ENCODE peak calls at places on chromosomes 16 and 17, in nine cellular contexts. W, Z, K, X, V, N, E, M and O are unnamed samples.

GRCh38 chr17:45226620-45227019 is 4.9 kb downstream of the FMNL1 start:
- DNase-seq in W (no peak), Z (no peak), K (no peak), X (no peak), V (no peak), N (no peak), E (no peak), M (no peak), O (no peak)

GRCh38 chr17:54559883-54560282 is 340.8 kb upstream of the TOM1L1 start:
- DNase-seq in W (no peak), Z (no peak), K (no peak), X (no peak), V (no peak), N (no peak), E (no peak), M (no peak), O (no peak)

GRCh38 chr16:1002399-1003161 is 21.0 kb downstream of the SOX8 start:
- DNase-seq in W (peak), Z (no peak), K (peak), X (no peak), V (no peak), N (no peak), E (peak), M (no peak), O (no peak)

GRCh38 chr16:29824589-29825144 is 4.4 kb downstream of the MVP start:
- DNase-seq in W (peak), Z (no peak), K (no peak), X (no peak), V (no peak), N (no peak), E (no peak), M (no peak), O (no peak)

GRCh38 chr17:36851230-36851629 is 86.0 kb upstream of the LHX1 start:
- DNase-seq in W (peak), Z (no peak), K (no peak), X (no peak), V (no peak), N (no peak), E (no peak), M (no peak), O (peak)

GRCh38 chr17:27593232-27593856 is 37.6 kb upstream of the LGALS9 start:
- DNase-seq in W (no peak), Z (no peak), K (no peak), X (no peak), V (no peak), N (no peak), E (no peak), M (no peak), O (no peak)

GRCh38 chr17:61488878-61489718 is 36.9 kb downstream of the TBX4 start:
- DNase-seq in W (peak), Z (no peak), K (peak), X (no peak), V (no peak), N (no peak), E (peak), M (no peak), O (peak)

GRCh38 chr17:72118588-72119279 is 2.1 kb upstream of the SOX9 start:
- DNase-seq in W (peak), Z (peak), K (peak), X (no peak), V (no peak), N (peak), E (peak), M (peak), O (no peak)

GRCh38 chr16:79437764-79438728 is 162.5 kb downstream of the MAF start:
- DNase-seq in W (no peak), Z (peak), K (peak), X (no peak), V (no peak), N (no peak), E (peak), M (no peak), O (no peak)

GRCh38 chr17:38893612-38894011 is 23.8 kb downstream of the LASP1 start:
- DNase-seq in W (no peak), Z (peak), K (no peak), X (no peak), V (no peak), N (no peak), E (peak), M (no peak), O (no peak)

GRCh38 chr17:55756689-55757088 is 5.8 kb downstream of the PCTP start:
- DNase-seq in W (no peak), Z (no peak), K (no peak), X (no peak), V (no peak), N (no peak), E (no peak), M (no peak), O (no peak)

GRCh38 chr17:71494456-71494855 is 626.4 kb upstream of the SOX9 start:
- DNase-seq in W (no peak), Z (no peak), K (no peak), X (no peak), V (no peak), N (no peak), E (no peak), M (no peak), O (no peak)

DNA sequence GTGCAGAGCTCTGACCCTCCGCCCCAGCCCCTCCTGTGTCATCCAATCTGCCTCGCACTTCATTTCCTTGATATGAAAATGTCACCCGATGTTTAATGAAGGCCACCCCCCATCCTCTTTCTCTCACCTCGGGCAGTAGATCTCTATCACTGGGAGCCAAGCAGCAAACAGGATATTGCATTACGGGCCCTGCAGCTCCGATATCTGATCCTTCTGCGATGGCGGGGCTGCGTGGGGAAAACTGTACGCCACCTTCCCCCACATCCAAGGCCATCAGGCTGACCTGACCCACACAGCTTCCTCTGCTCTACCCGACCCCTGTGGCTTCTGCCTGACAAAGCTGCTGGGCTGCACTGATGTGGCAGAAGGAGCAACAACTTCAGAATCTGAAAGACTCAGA is 75.0 kb downstream of the DYNLRB2 start:
- DNase-seq in W (no peak), Z (no peak), K (peak), X (peak), V (no peak), N (no peak), E (no peak), M (peak), O (no peak)
- H3K27ac ChIP-seq in W (no peak), Z (no peak), K (no peak), X (no peak), V (no peak), N (no peak), E (no peak), M (no peak), O (no peak)

GRCh38 chr17:79988163-79988971 is 47.3 kb downstream of the TBC1D16 start:
- DNase-seq in W (peak), Z (no peak), K (no peak), X (no peak), V (no peak), N (peak), E (no peak), M (no peak), O (no peak)

GRCh38 chr17:79990704-79991103 is 45.0 kb downstream of the TBC1D16 start:
- DNase-seq in W (no peak), Z (no peak), K (no peak), X (no peak), V (no peak), N (no peak), E (no peak), M (no peak), O (no peak)

GRCh38 chr17:79990051-79990592 is 45.5 kb downstream of the TBC1D16 start:
- DNase-seq in W (no peak), Z (no peak), K (no peak), X (no peak), V (no peak), N (no peak), E (no peak), M (no peak), O (no peak)

GRCh38 chr17:79987890-79988162 is 47.8 kb downstream of the TBC1D16 start:
- DNase-seq in W (no peak), Z (no peak), K (no peak), X (no peak), V (no peak), N (no peak), E (no peak), M (no peak), O (no peak)

GRCh38 chr17:79989106-79989835 is 46.4 kb downstream of the TBC1D16 start:
- DNase-seq in W (no peak), Z (no peak), K (no peak), X (no peak), V (no peak), N (peak), E (no peak), M (no peak), O (no peak)
- H3K27ac ChIP-seq in W (peak), Z (no peak), K (no peak), X (no peak), V (no peak), N (no peak), E (peak), M (no peak), O (no peak)

GRCh38 chr16:73054732-73055481 is 7.0 kb upstream of the ZFHX3 start:
- DNase-seq in W (peak), Z (no peak), K (peak), X (no peak), V (peak), N (peak), E (no peak), M (no peak), O (peak)
- H3K27ac ChIP-seq in W (peak), Z (no peak), K (peak), X (peak), V (no peak), N (peak), E (peak), M (peak), O (peak)

GRCh38 chr16:17343729-17344128 is 127.0 kb downstream of the XYLT1 start:
- DNase-seq in W (no peak), Z (no peak), K (no peak), X (no peak), V (no peak), N (peak), E (no peak), M (no peak), O (no peak)

GRCh38 chr16:17346774-17347569 is 123.8 kb downstream of the XYLT1 start:
- DNase-seq in W (no peak), Z (no peak), K (no peak), X (no peak), V (no peak), N (no peak), E (no peak), M (peak), O (no peak)

GRCh38 chr16:17346441-17346773 is 124.4 kb downstream of the XYLT1 start:
- DNase-seq in W (no peak), Z (no peak), K (no peak), X (no peak), V (no peak), N (no peak), E (no peak), M (peak), O (no peak)

GRCh38 chr16:17343028-17343427 is 127.7 kb downstream of the XYLT1 start:
- DNase-seq in W (no peak), Z (no peak), K (no peak), X (no peak), V (peak), N (no peak), E (peak), M (peak), O (no peak)

GRCh38 chr16:17345043-17345442 is 125.7 kb downstream of the XYLT1 start:
- DNase-seq in W (no peak), Z (no peak), K (no peak), X (peak), V (no peak), N (peak), E (peak), M (peak), O (no peak)
- H3K27ac ChIP-seq in W (no peak), Z (no peak), K (no peak), X (peak), V (no peak), N (peak), E (no peak), M (peak), O (no peak)

GRCh38 chr17:6508026-6508425 is 48.3 kb downstream of the PITPNM3 start:
- DNase-seq in W (no peak), Z (no peak), K (peak), X (no peak), V (no peak), N (no peak), E (no peak), M (peak), O (no peak)

GRCh38 chr17:6508519-6509294 is 47.6 kb downstream of the PITPNM3 start:
- DNase-seq in W (no peak), Z (no peak), K (peak), X (no peak), V (no peak), N (peak), E (no peak), M (peak), O (no peak)

GRCh38 chr17:6505425-6506142 is 50.8 kb downstream of the PITPNM3 start:
- DNase-seq in W (peak), Z (no peak), K (peak), X (no peak), V (no peak), N (peak), E (no peak), M (peak), O (no peak)

GRCh38 chr17:6507535-6507934 is 48.8 kb downstream of the PITPNM3 start:
- DNase-seq in W (peak), Z (no peak), K (peak), X (no peak), V (no peak), N (peak), E (no peak), M (peak), O (peak)

GRCh38 chr17:6506679-6507231 is 49.6 kb downstream of the PITPNM3 start:
- DNase-seq in W (peak), Z (no peak), K (peak), X (no peak), V (no peak), N (peak), E (no peak), M (peak), O (peak)
- H3K27ac ChIP-seq in W (peak), Z (no peak), K (no peak), X (peak), V (no peak), N (peak), E (no peak), M (no peak), O (peak)

GRCh38 chr17:1055751-1056645 is 59.1 kb downstream of the TIMM22 start:
- DNase-seq in W (peak), Z (peak), K (peak), X (peak), V (no peak), N (peak), E (peak), M (no peak), O (no peak)
- H3K27ac ChIP-seq in W (no peak), Z (no peak), K (peak), X (peak), V (no peak), N (no peak), E (no peak), M (peak), O (no peak)